ENCODE peak calls at places on chromosomes 3 and 15, in nine cellular contexts. H is hepatocyte; D is uterus; R is sigmoid colon; B is mesendoderm; T is aorta; Y is cardiac muscle cell; K is CD8-positive, alpha-beta T cell; L is HepG2. X is an unnamed sample.
A peak's percentile ranks its signal among the peaks of the same experiment; 100 is the strongest.

GRCh38 chr15:47206358-47206978 is 510.8 kb upstream of the SEMA6D start:
- DNase-seq in H (no peak), D (no peak), R (no peak), B (peak; percentile 30), T (no peak), Y (no peak), K (no peak), L (no peak), X (no peak)

GRCh38 chr3:186520957-186521842 is 23.0 kb downstream of the CRYGS start:
- DNase-seq in H (no peak), D (no peak), R (no peak), B (no peak), T (no peak), Y (no peak), K (no peak), L (no peak), X (no peak)

GRCh38 chr15:74780983-74781672 is 752 bp upstream of the CSK start:
- DNase-seq in H (no peak), D (no peak), R (no peak), B (no peak), T (peak; percentile 66), Y (peak; percentile 41), K (peak; percentile 69), L (no peak), X (peak; percentile 64)

GRCh38 chr3:75001330-75001729 is 386.9 kb upstream of the CNTN3 start:
- DNase-seq in H (no peak), D (no peak), R (no peak), B (peak; percentile 18), T (no peak), Y (peak; percentile 1), K (no peak), L (peak; percentile 1), X (no peak)

GRCh38 chr3:9422712-9423424 is 25.5 kb downstream of the SETD5 start:
- DNase-seq in H (peak; percentile 90), D (peak; percentile 79), R (peak; percentile 95), B (peak; percentile 85), T (peak; percentile 74), Y (peak; percentile 98), K (no peak), L (peak; percentile 98), X (no peak)

GRCh38 chr15:48681274-48681840 is 35.8 kb upstream of the FBN1 start:
- DNase-seq in H (peak; percentile 21), D (no peak), R (no peak), B (no peak), T (no peak), Y (peak; percentile 57), K (no peak), L (no peak), X (no peak)

GRCh38 chr3:151393146-151393831 is 8.7 kb upstream of the P2RY12 start:
- DNase-seq in H (no peak), D (no peak), R (no peak), B (peak; percentile 79), T (no peak), Y (no peak), K (no peak), L (no peak), X (no peak)

GRCh38 chr15:47439146-47439869 is 278.0 kb upstream of the SEMA6D start:
- DNase-seq in H (no peak), D (no peak), R (no peak), B (no peak), T (no peak), Y (no peak), K (no peak), L (no peak), X (no peak)

GRCh38 chr3:21062724-21063436 is 688.1 kb downstream of the ZNF385D start:
- DNase-seq in H (no peak), D (no peak), R (no peak), B (no peak), T (no peak), Y (peak; percentile 14), K (no peak), L (no peak), X (no peak)

GRCh38 chr15:23074684-23075083 is 35.3 kb upstream of the TUBGCP5 start:
- DNase-seq in H (no peak), D (no peak), R (no peak), B (no peak), T (no peak), Y (peak; percentile 2), K (no peak), L (no peak), X (no peak)

GRCh38 chr3:142888484-142889262 is at the start of gene PCOLCE2:
- DNase-seq in H (peak; percentile 61), D (peak; percentile 27), R (peak; percentile 66), B (peak; percentile 75), T (peak; percentile 52), Y (peak; percentile 27), K (no peak), L (no peak), X (peak; percentile 28)

GRCh38 chr3:71063768-71064287 is 519.7 kb downstream of the FOXP1 start:
- DNase-seq in H (peak; percentile 35), D (peak; percentile 26), R (no peak), B (peak; percentile 66), T (no peak), Y (peak; percentile 58), K (peak; percentile 49), L (peak; percentile 49), X (peak; percentile 12)

GRCh38 chr15:62770752-62771151 is 271.8 kb upstream of the TPM1 start:
- DNase-seq in H (peak; percentile 51), D (no peak), R (no peak), B (no peak), T (no peak), Y (peak; percentile 52), K (no peak), L (no peak), X (no peak)

GRCh38 chr3:54353547-54354339 is 231.4 kb downstream of the CACNA2D3 start:
- DNase-seq in H (no peak), D (no peak), R (no peak), B (no peak), T (no peak), Y (peak; percentile 50), K (no peak), L (no peak), X (no peak)

GRCh38 chr3:196280689-196281463 is 6.7 kb downstream of the PCYT1A start:
- DNase-seq in H (peak; percentile 19), D (no peak), R (no peak), B (no peak), T (no peak), Y (no peak), K (no peak), L (no peak), X (no peak)

GRCh38 chr3:40800343-40800742 is 275.6 kb downstream of the ZNF621 start:
- DNase-seq in H (peak; percentile 66), D (peak; percentile 29), R (peak; percentile 66), B (peak; percentile 83), T (peak; percentile 44), Y (peak; percentile 94), K (no peak), L (peak; percentile 57), X (no peak)

GRCh38 chr3:67808906-67809305 is 154.5 kb upstream of the SUCLG2 start:
- DNase-seq in H (no peak), D (no peak), R (no peak), B (no peak), T (no peak), Y (no peak), K (no peak), L (no peak), X (no peak)

GRCh38 chr3:39407259-39407629 is 724 bp downstream of the RPSA start:
- DNase-seq in H (no peak), D (no peak), R (no peak), B (no peak), T (no peak), Y (peak; percentile 33), K (no peak), L (peak; percentile 23), X (no peak)

GRCh38 chr15:38216763-38217162 is 35.9 kb upstream of the SPRED1 start:
- DNase-seq in H (peak; percentile 62), D (no peak), R (no peak), B (no peak), T (no peak), Y (no peak), K (no peak), L (peak; percentile 62), X (no peak)

GRCh38 chr3:100150583-100150982 is 36.3 kb upstream of the FILIP1L start:
- DNase-seq in H (no peak), D (no peak), R (no peak), B (no peak), T (no peak), Y (peak; percentile 50), K (no peak), L (no peak), X (no peak)

GRCh38 chr3:13252207-13252606 is 167.9 kb downstream of the NUP210 start:
- DNase-seq in H (no peak), D (no peak), R (no peak), B (no peak), T (no peak), Y (no peak), K (no peak), L (no peak), X (no peak)
- H3K4me1 ChIP-seq in H (no peaks in the 10 kb centered on the region), D (no peaks in the 10 kb centered on the region), R (no peaks in the 10 kb centered on the region), B (no peaks in the 10 kb centered on the region), T (no peaks in the 10 kb centered on the region), Y (peaks cover 4% of the 10 kb centered on the region), K (no peaks in the 10 kb centered on the region), L (peaks cover 59% of the 10 kb centered on the region), X (no peaks in the 10 kb centered on the region)

GRCh38 chr15:69997701-69998273 is 99.9 kb downstream of the TLE3 start:
- DNase-seq in H (peak; percentile 65), D (no peak), R (no peak), B (no peak), T (peak; percentile 73), Y (peak; percentile 67), K (no peak), L (no peak), X (no peak)
- H3K27me3 ChIP-seq in H (no peaks in the 10 kb centered on the region), D (no peaks in the 10 kb centered on the region), R (no peaks in the 10 kb centered on the region), B (no peaks in the 10 kb centered on the region), T (no peaks in the 10 kb centered on the region), Y (peaks cover 4% of the 10 kb centered on the region), K (no peaks in the 10 kb centered on the region), L (peaks cover 3% of the 10 kb centered on the region), X (no peaks in the 10 kb centered on the region)

DNA sequence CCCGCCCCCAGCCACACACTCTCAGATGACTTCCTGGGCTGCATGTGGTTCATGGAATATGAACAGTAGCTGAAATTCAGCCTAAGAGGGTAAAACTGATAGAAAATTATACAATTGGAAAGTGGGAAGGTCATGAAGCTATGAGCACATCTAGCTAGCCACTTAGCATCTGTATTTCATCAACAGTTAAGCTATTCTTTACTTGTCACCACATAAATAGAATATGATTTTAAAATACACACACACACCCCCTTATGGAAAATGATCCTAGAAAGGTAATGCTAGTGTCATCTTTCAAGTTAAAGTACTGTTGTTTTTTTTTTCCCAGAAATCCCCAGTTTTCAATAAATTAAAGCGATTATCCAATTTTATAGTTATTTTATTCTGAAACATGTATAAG is 3.6 kb downstream of the MAP4 start:
- DNase-seq in H (no peak), D (no peak), R (no peak), B (no peak), T (no peak), Y (no peak), K (no peak), L (no peak), X (no peak)
- H3K4me1 ChIP-seq in H (peaks cover 40% of the 10 kb centered on the region), D (peaks cover 4% of the 10 kb centered on the region), R (peaks cover 70% of the 10 kb centered on the region), B (peaks cover 2% of the 10 kb centered on the region), T (peaks cover 18% of the 10 kb centered on the region), Y (peaks cover 48% of the 10 kb centered on the region), K (peaks cover 12% of the 10 kb centered on the region), L (peaks cover 70% of the 10 kb centered on the region), X (peaks cover 19% of the 10 kb centered on the region)

DNA sequence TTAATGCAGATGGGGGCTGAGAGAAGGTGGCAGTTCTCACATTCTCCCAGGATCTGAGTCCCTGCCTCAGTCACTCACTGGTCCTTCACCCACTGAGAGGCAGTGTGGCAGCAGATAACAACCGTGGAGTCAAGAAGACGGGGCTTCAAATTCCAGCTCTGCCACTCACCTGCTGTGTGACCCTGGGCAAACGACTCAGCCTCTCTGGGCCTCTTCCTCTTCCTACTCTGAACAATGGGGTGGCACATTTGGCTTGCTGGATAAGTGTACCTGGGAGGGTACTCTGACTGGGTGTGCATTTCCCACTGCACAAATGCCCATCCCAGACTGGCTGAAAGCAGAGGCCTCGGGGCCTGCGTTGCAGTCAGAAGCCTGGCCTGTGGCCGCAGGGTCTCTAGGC is 10.0 kb upstream of the IQSEC1 start:
- DNase-seq in H (no peak), D (no peak), R (no peak), B (no peak), T (no peak), Y (no peak), K (peak; percentile 5), L (no peak), X (no peak)
- H3K27me3 ChIP-seq in H (no peaks in the 10 kb centered on the region), D (no peaks in the 10 kb centered on the region), R (peaks cover 4% of the 10 kb centered on the region), B (no peaks in the 10 kb centered on the region), T (no peaks in the 10 kb centered on the region), Y (no peaks in the 10 kb centered on the region), K (no peaks in the 10 kb centered on the region), L (no peaks in the 10 kb centered on the region), X (no peaks in the 10 kb centered on the region)